ENCODE peak calls at places on chromosome 14, in ten cellular contexts. One of them, this sample, is unnamed.

GRCh38 chr14:57692671-57693070 is 173.2 kb downstream of the SLC35F4 start:
- DNase-seq in progenitor cell of endocrine pancreas: no peak
- DNase-seq in RWPE1: peak; percentile 26
- DNase-seq in mammary epithelial cell: peak; percentile 41
- DNase-seq in nephron progenitor cell: no peak
- DNase-seq in neural crest cell: no peak
- DNase-seq in WTC11: no peak
- DNase-seq in BJ: peak; percentile 8
- DNase-seq in fibroblast of lung: peak; percentile 54
- DNase-seq in IMR-90: peak; percentile 34
- DNase-seq in this sample: no peak

GRCh38 chr14:81710232-81710845 is 176.7 kb upstream of the SEL1L start:
- DNase-seq in RWPE1: peak; percentile 9
- DNase-seq in fibroblast of lung: peak; percentile 11
- DNase-seq in neural crest cell: peak; percentile 40
- DNase-seq in nephron progenitor cell: peak; percentile 31
- DNase-seq in BJ: no peak
- DNase-seq in IMR-90: peak; percentile 1
- DNase-seq in WTC11: no peak
- DNase-seq in mammary epithelial cell: peak; percentile 20
- DNase-seq in progenitor cell of endocrine pancreas: peak; percentile 16
- DNase-seq in this sample: no peak

GRCh38 chr14:59695198-59695597 is 118.6 kb upstream of the CCDC175 start:
- DNase-seq in IMR-90: no peak
- DNase-seq in WTC11: no peak
- DNase-seq in neural crest cell: no peak
- DNase-seq in RWPE1: peak; percentile 32
- DNase-seq in nephron progenitor cell: no peak
- DNase-seq in progenitor cell of endocrine pancreas: no peak
- DNase-seq in fibroblast of lung: no peak
- DNase-seq in BJ: no peak
- DNase-seq in mammary epithelial cell: no peak
- DNase-seq in this sample: no peak

GRCh38 chr14:99203080-99203479 is 68.9 kb downstream of the BCL11B start:
- DNase-seq in BJ: no peak
- DNase-seq in fibroblast of lung: no peak
- DNase-seq in mammary epithelial cell: no peak
- DNase-seq in progenitor cell of endocrine pancreas: no peak
- DNase-seq in RWPE1: no peak
- DNase-seq in neural crest cell: no peak
- DNase-seq in WTC11: no peak
- DNase-seq in IMR-90: no peak
- DNase-seq in nephron progenitor cell: no peak
- DNase-seq in this sample: no peak

GRCh38 chr14:93113678-93114067 is 2.1 kb downstream of the ITPK1 start:
- DNase-seq in WTC11: peak; percentile 28
- DNase-seq in progenitor cell of endocrine pancreas: no peak
- DNase-seq in neural crest cell: no peak
- DNase-seq in mammary epithelial cell: no peak
- DNase-seq in nephron progenitor cell: no peak
- DNase-seq in RWPE1: no peak
- DNase-seq in IMR-90: no peak
- DNase-seq in fibroblast of lung: no peak
- DNase-seq in BJ: no peak
- DNase-seq in this sample: no peak

GRCh38 chr14:93033983-93034670 is 81.6 kb downstream of the ITPK1 start:
- DNase-seq in neural crest cell: no peak
- DNase-seq in BJ: no peak
- DNase-seq in IMR-90: no peak
- DNase-seq in mammary epithelial cell: no peak
- DNase-seq in RWPE1: no peak
- DNase-seq in fibroblast of lung: no peak
- DNase-seq in progenitor cell of endocrine pancreas: no peak
- DNase-seq in WTC11: peak; percentile 66
- DNase-seq in nephron progenitor cell: peak; percentile 39
- DNase-seq in this sample: no peak

GRCh38 chr14:100078997-100079561 is 13.9 kb downstream of the EVL start:
- DNase-seq in progenitor cell of endocrine pancreas: no peak
- DNase-seq in neural crest cell: no peak
- DNase-seq in BJ: peak; percentile 68
- DNase-seq in nephron progenitor cell: no peak
- DNase-seq in RWPE1: no peak
- DNase-seq in IMR-90: peak; percentile 72
- DNase-seq in fibroblast of lung: peak; percentile 39
- DNase-seq in mammary epithelial cell: peak; percentile 60
- DNase-seq in WTC11: peak; percentile 56
- DNase-seq in this sample: no peak

GRCh38 chr14:36070056-36071043 is 106.2 kb downstream of the PTCSC3 start:
- DNase-seq in fibroblast of lung: peak; percentile 66
- DNase-seq in WTC11: peak; percentile 79
- DNase-seq in progenitor cell of endocrine pancreas: peak; percentile 62
- DNase-seq in nephron progenitor cell: peak; percentile 75
- DNase-seq in BJ: no peak
- DNase-seq in mammary epithelial cell: peak; percentile 61
- DNase-seq in neural crest cell: peak; percentile 65
- DNase-seq in RWPE1: peak; percentile 57
- DNase-seq in IMR-90: peak; percentile 64
- DNase-seq in this sample: no peak

DNA sequence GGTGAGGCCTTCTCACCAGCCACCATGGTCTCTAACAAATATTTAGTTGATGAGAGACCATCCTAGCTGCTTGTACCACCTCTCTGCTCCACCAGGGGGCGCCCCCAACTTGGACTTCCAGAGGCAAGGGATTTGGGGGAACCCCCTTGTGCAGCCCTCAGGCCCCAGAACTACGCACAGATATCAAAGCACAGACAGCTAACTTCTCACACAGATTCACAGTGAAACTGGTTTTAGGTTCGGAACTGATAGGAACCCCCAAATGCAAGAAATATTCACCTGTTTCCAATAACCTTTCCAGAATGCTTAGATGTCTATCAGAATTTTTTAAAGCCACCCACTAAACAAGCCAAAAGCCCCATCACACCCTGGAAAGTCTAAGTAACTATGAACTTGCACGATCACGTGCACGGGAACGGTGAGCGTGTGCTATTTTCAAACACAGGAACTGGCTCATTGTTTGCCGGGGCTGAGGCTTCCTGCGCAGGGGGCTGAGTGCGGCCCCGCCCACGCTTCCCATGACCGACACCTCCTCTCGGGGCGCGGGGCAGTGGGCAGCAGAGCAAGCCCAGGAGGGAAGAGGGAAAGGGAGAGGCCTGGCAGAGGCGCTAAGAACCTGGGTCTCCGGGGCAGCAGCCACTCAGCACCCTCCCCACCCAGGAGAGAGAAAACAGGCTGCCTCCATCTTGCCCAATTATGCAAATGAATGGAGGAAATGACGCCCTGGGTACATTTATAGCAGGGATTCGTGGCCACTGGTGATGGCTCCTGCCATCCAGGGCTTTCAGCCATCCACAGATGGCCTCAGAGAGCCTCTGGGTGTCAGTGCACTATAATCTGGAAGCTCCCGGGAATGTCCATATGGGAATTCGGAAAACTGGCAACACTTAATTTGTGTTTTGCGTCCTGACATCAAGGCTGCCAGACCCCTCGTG is 79.4 kb upstream of the GPR68 start:
- DNase-seq in WTC11: peak; percentile 90
- DNase-seq in nephron progenitor cell: peak; percentile 85
- DNase-seq in RWPE1: peak; percentile 71
- DNase-seq in fibroblast of lung: peak; percentile 68
- DNase-seq in progenitor cell of endocrine pancreas: peak; percentile 80
- DNase-seq in IMR-90: peak; percentile 46
- DNase-seq in mammary epithelial cell: peak; percentile 43
- DNase-seq in neural crest cell: peak; percentile 79
- DNase-seq in BJ: peak; percentile 4
- DNase-seq in this sample: peak; percentile 81
- TF ChIP-seq CTCF in WTC11: peak; percentile 98
- TF ChIP-seq CTCF in nephron progenitor cell: peak; percentile 99
- TF ChIP-seq CTCF in RWPE1: peak; percentile 90
- TF ChIP-seq CTCF in fibroblast of lung: peak; percentile 91
- TF ChIP-seq CTCF in progenitor cell of endocrine pancreas: peak; percentile 98
- TF ChIP-seq CTCF in IMR-90: peak; percentile 81
- TF ChIP-seq CTCF in mammary epithelial cell: peak; percentile 92
- TF ChIP-seq CTCF in neural crest cell: peak; percentile 99
- TF ChIP-seq CTCF in BJ: peak; percentile 97
- TF ChIP-seq CTCF in this sample: peak; percentile 99

GRCh38 chr14:102320033-102320660 is 601 bp downstream of the ZNF839 start:
- DNase-seq in mammary epithelial cell: peak; percentile 24
- DNase-seq in IMR-90: peak; percentile 56
- DNase-seq in nephron progenitor cell: peak; percentile 36
- DNase-seq in RWPE1: no peak
- DNase-seq in neural crest cell: no peak
- DNase-seq in BJ: no peak
- DNase-seq in fibroblast of lung: peak; percentile 46
- DNase-seq in progenitor cell of endocrine pancreas: no peak
- DNase-seq in WTC11: no peak
- DNase-seq in this sample: no peak

GRCh38 chr14:102321456-102322101 is 2.0 kb downstream of the ZNF839 start:
- DNase-seq in IMR-90: no peak
- DNase-seq in neural crest cell: no peak
- DNase-seq in mammary epithelial cell: no peak
- DNase-seq in fibroblast of lung: no peak
- DNase-seq in nephron progenitor cell: no peak
- DNase-seq in WTC11: no peak
- DNase-seq in BJ: no peak
- DNase-seq in progenitor cell of endocrine pancreas: no peak
- DNase-seq in RWPE1: no peak
- DNase-seq in this sample: no peak

GRCh38 chr14:102320671-102321455 is 1.3 kb downstream of the ZNF839 start:
- DNase-seq in nephron progenitor cell: no peak
- DNase-seq in BJ: no peak
- DNase-seq in fibroblast of lung: no peak
- DNase-seq in WTC11: no peak
- DNase-seq in mammary epithelial cell: no peak
- DNase-seq in RWPE1: no peak
- DNase-seq in neural crest cell: no peak
- DNase-seq in IMR-90: no peak
- DNase-seq in progenitor cell of endocrine pancreas: no peak
- DNase-seq in this sample: no peak

GRCh38 chr14:102325791-102326345 is 6.3 kb downstream of the ZNF839 start:
- DNase-seq in WTC11: no peak
- DNase-seq in BJ: no peak
- DNase-seq in nephron progenitor cell: no peak
- DNase-seq in fibroblast of lung: no peak
- DNase-seq in neural crest cell: no peak
- DNase-seq in progenitor cell of endocrine pancreas: no peak
- DNase-seq in RWPE1: no peak
- DNase-seq in mammary epithelial cell: peak; percentile 76
- DNase-seq in IMR-90: no peak
- DNase-seq in this sample: no peak

GRCh38 chr14:102323102-102323501 is 3.6 kb downstream of the ZNF839 start:
- DNase-seq in WTC11: peak; percentile 52
- DNase-seq in mammary epithelial cell: peak; percentile 72
- DNase-seq in fibroblast of lung: peak; percentile 86
- DNase-seq in RWPE1: peak; percentile 66
- DNase-seq in progenitor cell of endocrine pancreas: no peak
- DNase-seq in neural crest cell: no peak
- DNase-seq in IMR-90: peak; percentile 81
- DNase-seq in BJ: peak; percentile 19
- DNase-seq in nephron progenitor cell: no peak
- DNase-seq in this sample: no peak
- TF ChIP-seq CTCF in WTC11: no peak
- TF ChIP-seq CTCF in mammary epithelial cell: peak; percentile 81
- TF ChIP-seq CTCF in fibroblast of lung: peak; percentile 77
- TF ChIP-seq CTCF in RWPE1: peak; percentile 84
- TF ChIP-seq CTCF in progenitor cell of endocrine pancreas: peak; percentile 45
- TF ChIP-seq CTCF in neural crest cell: peak; percentile 54
- TF ChIP-seq CTCF in IMR-90: peak; percentile 77
- TF ChIP-seq CTCF in BJ: peak; percentile 78
- TF ChIP-seq CTCF in nephron progenitor cell: peak; percentile 28
- TF ChIP-seq CTCF in this sample: peak; percentile 85

GRCh38 chr14:65156568-65157366 is 54.5 kb upstream of the MAX start:
- DNase-seq in nephron progenitor cell: peak; percentile 26
- DNase-seq in WTC11: no peak
- DNase-seq in neural crest cell: no peak
- DNase-seq in BJ: peak; percentile 58
- DNase-seq in fibroblast of lung: peak; percentile 93
- DNase-seq in mammary epithelial cell: peak; percentile 38
- DNase-seq in progenitor cell of endocrine pancreas: no peak
- DNase-seq in RWPE1: no peak
- DNase-seq in IMR-90: peak; percentile 78
- DNase-seq in this sample: no peak

GRCh38 chr14:65149116-65149515 is 46.8 kb upstream of the MAX start:
- DNase-seq in mammary epithelial cell: no peak
- DNase-seq in BJ: no peak
- DNase-seq in WTC11: no peak
- DNase-seq in nephron progenitor cell: no peak
- DNase-seq in fibroblast of lung: no peak
- DNase-seq in progenitor cell of endocrine pancreas: no peak
- DNase-seq in RWPE1: no peak
- DNase-seq in neural crest cell: no peak
- DNase-seq in IMR-90: no peak
- DNase-seq in this sample: no peak

GRCh38 chr14:65153101-65153500 is 50.8 kb upstream of the MAX start:
- DNase-seq in mammary epithelial cell: no peak
- DNase-seq in nephron progenitor cell: no peak
- DNase-seq in neural crest cell: no peak
- DNase-seq in fibroblast of lung: no peak
- DNase-seq in progenitor cell of endocrine pancreas: no peak
- DNase-seq in RWPE1: no peak
- DNase-seq in WTC11: no peak
- DNase-seq in BJ: no peak
- DNase-seq in IMR-90: no peak
- DNase-seq in this sample: no peak

GRCh38 chr14:65151329-65152010 is 49.2 kb upstream of the MAX start:
- DNase-seq in IMR-90: no peak
- DNase-seq in BJ: no peak
- DNase-seq in progenitor cell of endocrine pancreas: no peak
- DNase-seq in nephron progenitor cell: no peak
- DNase-seq in WTC11: no peak
- DNase-seq in neural crest cell: no peak
- DNase-seq in RWPE1: no peak
- DNase-seq in fibroblast of lung: no peak
- DNase-seq in mammary epithelial cell: no peak
- DNase-seq in this sample: no peak

GRCh38 chr14:65150891-65151290 is 48.6 kb upstream of the MAX start:
- DNase-seq in RWPE1: no peak
- DNase-seq in nephron progenitor cell: no peak
- DNase-seq in fibroblast of lung: no peak
- DNase-seq in BJ: no peak
- DNase-seq in WTC11: no peak
- DNase-seq in neural crest cell: no peak
- DNase-seq in progenitor cell of endocrine pancreas: no peak
- DNase-seq in mammary epithelial cell: no peak
- DNase-seq in IMR-90: no peak
- DNase-seq in this sample: no peak
- TF ChIP-seq CTCF in RWPE1: no peak
- TF ChIP-seq CTCF in nephron progenitor cell: no peak
- TF ChIP-seq CTCF in fibroblast of lung: no peak
- TF ChIP-seq CTCF in BJ: no peak
- TF ChIP-seq CTCF in WTC11: no peak
- TF ChIP-seq CTCF in neural crest cell: no peak
- TF ChIP-seq CTCF in progenitor cell of endocrine pancreas: no peak
- TF ChIP-seq CTCF in mammary epithelial cell: no peak
- TF ChIP-seq CTCF in IMR-90: no peak
- TF ChIP-seq CTCF in this sample: no peak

GRCh38 chr14:33857650-33858049 is 93.2 kb downstream of the EGLN3 start:
- DNase-seq in progenitor cell of endocrine pancreas: no peak
- DNase-seq in IMR-90: no peak
- DNase-seq in BJ: no peak
- DNase-seq in nephron progenitor cell: no peak
- DNase-seq in fibroblast of lung: no peak
- DNase-seq in RWPE1: no peak
- DNase-seq in neural crest cell: no peak
- DNase-seq in WTC11: no peak
- DNase-seq in mammary epithelial cell: no peak
- DNase-seq in this sample: no peak
- TF ChIP-seq CTCF in progenitor cell of endocrine pancreas: no peak
- TF ChIP-seq CTCF in IMR-90: no peak
- TF ChIP-seq CTCF in BJ: no peak
- TF ChIP-seq CTCF in nephron progenitor cell: no peak
- TF ChIP-seq CTCF in fibroblast of lung: no peak
- TF ChIP-seq CTCF in RWPE1: no peak
- TF ChIP-seq CTCF in neural crest cell: no peak
- TF ChIP-seq CTCF in WTC11: no peak
- TF ChIP-seq CTCF in mammary epithelial cell: no peak
- TF ChIP-seq CTCF in this sample: no peak

This sample was measured in chondrocyte.